ENCODE peak calls at places on chromosomes 16 and 17, in eight cellular contexts. One of them, this sample, is unnamed.

GRCh38 chr17:65723356-65723928 is 162.0 kb upstream of the AXIN2 start:
- DNase-seq in stomach: no peak
- DNase-seq in gastrocnemius medialis: no peak
- DNase-seq in A549: no peak
- DNase-seq in IMR-90: peak; percentile 28
- DNase-seq in right lobe of liver: no peak
- DNase-seq in K562: no peak
- DNase-seq in uterus: no peak
- DNase-seq in this sample: no peak

GRCh38 chr16:5903153-5903552 is 805.6 kb upstream of the EEF2KMT start:
- DNase-seq in uterus: no peak
- DNase-seq in stomach: no peak
- DNase-seq in right lobe of liver: no peak
- DNase-seq in A549: no peak
- DNase-seq in K562: no peak
- DNase-seq in IMR-90: no peak
- DNase-seq in gastrocnemius medialis: no peak
- DNase-seq in this sample: no peak

GRCh38 chr16:17160285-17160854 is 310.4 kb downstream of the XYLT1 start:
- DNase-seq in K562: peak; percentile 19
- DNase-seq in A549: no peak
- DNase-seq in gastrocnemius medialis: no peak
- DNase-seq in right lobe of liver: no peak
- DNase-seq in uterus: no peak
- DNase-seq in stomach: no peak
- DNase-seq in IMR-90: peak; percentile 45
- DNase-seq in this sample: no peak

GRCh38 chr17:77527394-77527793 is 386.6 kb downstream of the SEC14L1 start:
- DNase-seq in A549: no peak
- DNase-seq in right lobe of liver: no peak
- DNase-seq in IMR-90: no peak
- DNase-seq in uterus: no peak
- DNase-seq in K562: no peak
- DNase-seq in stomach: peak; percentile 2
- DNase-seq in gastrocnemius medialis: no peak
- DNase-seq in this sample: no peak

GRCh38 chr17:82328994-82329507 is 4.5 kb downstream of the SECTM1 start:
- DNase-seq in gastrocnemius medialis: no peak
- DNase-seq in IMR-90: no peak
- DNase-seq in right lobe of liver: no peak
- DNase-seq in stomach: no peak
- DNase-seq in uterus: no peak
- DNase-seq in A549: no peak
- DNase-seq in K562: no peak
- DNase-seq in this sample: no peak

GRCh38 chr16:86343111-86343642 is 167.2 kb upstream of the FOXF1 start:
- DNase-seq in IMR-90: peak; percentile 89
- DNase-seq in right lobe of liver: no peak
- DNase-seq in A549: no peak
- DNase-seq in stomach: peak; percentile 42
- DNase-seq in gastrocnemius medialis: no peak
- DNase-seq in K562: no peak
- DNase-seq in uterus: peak; percentile 61
- DNase-seq in this sample: no peak

GRCh38 chr16:4743217-4743897 is 9.0 kb downstream of the DNAAF8 start:
- DNase-seq in stomach: no peak
- DNase-seq in right lobe of liver: no peak
- DNase-seq in gastrocnemius medialis: no peak
- DNase-seq in A549: no peak
- DNase-seq in IMR-90: no peak
- DNase-seq in uterus: no peak
- DNase-seq in K562: no peak
- DNase-seq in this sample: no peak

GRCh38 chr17:4110152-4110551 is 32.7 kb downstream of the ZZEF1 start:
- DNase-seq in A549: no peak
- DNase-seq in K562: no peak
- DNase-seq in gastrocnemius medialis: no peak
- DNase-seq in stomach: no peak
- DNase-seq in IMR-90: peak; percentile 79
- DNase-seq in right lobe of liver: no peak
- DNase-seq in uterus: no peak
- DNase-seq in this sample: no peak

GRCh38 chr16:73915939-73916451 is 380.6 kb upstream of the PSMD7 start:
- DNase-seq in gastrocnemius medialis: no peak
- DNase-seq in stomach: no peak
- DNase-seq in K562: no peak
- DNase-seq in right lobe of liver: no peak
- DNase-seq in uterus: no peak
- DNase-seq in A549: no peak
- DNase-seq in IMR-90: no peak
- DNase-seq in this sample: no peak

GRCh38 chr16:20866161-20866772 is 33.9 kb downstream of the DCUN1D3 start:
- DNase-seq in uterus: no peak
- DNase-seq in stomach: peak; percentile 27
- DNase-seq in IMR-90: peak; percentile 87
- DNase-seq in A549: peak; percentile 80
- DNase-seq in right lobe of liver: no peak
- DNase-seq in K562: peak; percentile 53
- DNase-seq in gastrocnemius medialis: no peak
- DNase-seq in this sample: no peak

GRCh38 chr16:591892-592517 is 2.1 kb downstream of the RAB40C start:
- DNase-seq in IMR-90: no peak
- DNase-seq in uterus: no peak
- DNase-seq in stomach: no peak
- DNase-seq in gastrocnemius medialis: no peak
- DNase-seq in K562: no peak
- DNase-seq in right lobe of liver: no peak
- DNase-seq in A549: no peak
- DNase-seq in this sample: no peak

GRCh38 chr17:79046501-79047280 is 22.7 kb downstream of the C1QTNF1 start:
- DNase-seq in K562: no peak
- DNase-seq in right lobe of liver: no peak
- DNase-seq in uterus: peak; percentile 61
- DNase-seq in stomach: no peak
- DNase-seq in IMR-90: no peak
- DNase-seq in gastrocnemius medialis: peak; percentile 43
- DNase-seq in A549: no peak
- DNase-seq in this sample: peak; percentile 64

GRCh38 chr17:57484081-57484666 is 227.9 kb downstream of the MSI2 start:
- DNase-seq in IMR-90: peak; percentile 43
- DNase-seq in gastrocnemius medialis: no peak
- DNase-seq in stomach: no peak
- DNase-seq in K562: no peak
- DNase-seq in right lobe of liver: no peak
- DNase-seq in A549: no peak
- DNase-seq in uterus: no peak
- DNase-seq in this sample: no peak

GRCh38 chr17:41907633-41908539 is 10.9 kb downstream of the ACLY start:
- DNase-seq in gastrocnemius medialis: no peak
- DNase-seq in IMR-90: peak; percentile 42
- DNase-seq in right lobe of liver: no peak
- DNase-seq in stomach: no peak
- DNase-seq in uterus: no peak
- DNase-seq in A549: peak; percentile 98
- DNase-seq in K562: no peak
- DNase-seq in this sample: no peak

GRCh38 chr17:7219812-7220592 is at the start of the genes ACADVL and DLG4:
- DNase-seq in stomach: peak; percentile 91
- DNase-seq in IMR-90: peak; percentile 86
- DNase-seq in A549: peak; percentile 82
- DNase-seq in K562: peak; percentile 75
- DNase-seq in uterus: peak; percentile 96
- DNase-seq in gastrocnemius medialis: peak; percentile 92
- DNase-seq in right lobe of liver: peak; percentile 96
- DNase-seq in this sample: peak; percentile 91

GRCh38 chr16:53159781-53160436 is 105.1 kb downstream of the CHD9 start:
- DNase-seq in right lobe of liver: no peak
- DNase-seq in IMR-90: peak; percentile 62
- DNase-seq in K562: peak; percentile 44
- DNase-seq in A549: peak; percentile 63
- DNase-seq in uterus: no peak
- DNase-seq in stomach: no peak
- DNase-seq in gastrocnemius medialis: no peak
- DNase-seq in this sample: no peak

GRCh38 chr17:49949634-49950033 is 19.4 kb upstream of the DLX4 start:
- DNase-seq in K562: no peak
- DNase-seq in uterus: no peak
- DNase-seq in stomach: no peak
- DNase-seq in A549: no peak
- DNase-seq in IMR-90: no peak
- DNase-seq in right lobe of liver: no peak
- DNase-seq in gastrocnemius medialis: no peak
- DNase-seq in this sample: no peak

GRCh38 chr17:69857412-69857835 is 217.6 kb upstream of the KCNJ16 start:
- DNase-seq in K562: peak; percentile 46
- DNase-seq in right lobe of liver: no peak
- DNase-seq in gastrocnemius medialis: no peak
- DNase-seq in uterus: no peak
- DNase-seq in stomach: no peak
- DNase-seq in IMR-90: peak; percentile 95
- DNase-seq in A549: peak; percentile 59
- DNase-seq in this sample: no peak

GRCh38 chr16:10087151-10087550 is 95.1 kb downstream of the GRIN2A start:
- DNase-seq in IMR-90: no peak
- DNase-seq in gastrocnemius medialis: no peak
- DNase-seq in A549: no peak
- DNase-seq in K562: no peak
- DNase-seq in stomach: no peak
- DNase-seq in right lobe of liver: no peak
- DNase-seq in uterus: no peak
- DNase-seq in this sample: peak; percentile 16

GRCh38 chr17:7392696-7393612 is 1.4 kb downstream of the PLSCR3 start:
- DNase-seq in uterus: no peak
- DNase-seq in gastrocnemius medialis: peak; percentile 9
- DNase-seq in IMR-90: no peak
- DNase-seq in A549: no peak
- DNase-seq in stomach: no peak
- DNase-seq in K562: no peak
- DNase-seq in right lobe of liver: no peak
- DNase-seq in this sample: no peak

GRCh38 chr16:3389663-3390338 is 11.0 kb downstream of the ZSCAN32 start:
- DNase-seq in gastrocnemius medialis: no peak
- DNase-seq in A549: no peak
- DNase-seq in stomach: no peak
- DNase-seq in right lobe of liver: no peak
- DNase-seq in K562: no peak
- DNase-seq in IMR-90: no peak
- DNase-seq in uterus: no peak
- DNase-seq in this sample: no peak
- H3K9me3 ChIP-seq in gastrocnemius medialis: peaks cover 12% of the 10 kb centered on the region
- H3K9me3 ChIP-seq in A549: peaks cover 83% of the 10 kb centered on the region
- H3K9me3 ChIP-seq in stomach: peaks cover 38% of the 10 kb centered on the region
- H3K9me3 ChIP-seq in right lobe of liver: no peaks in the 10 kb centered on the region
- H3K9me3 ChIP-seq in K562: peaks cover 20% of the 10 kb centered on the region
- H3K9me3 ChIP-seq in IMR-90: peaks cover 53% of the 10 kb centered on the region
- H3K9me3 ChIP-seq in uterus: peaks cover 69% of the 10 kb centered on the region
- H3K9me3 ChIP-seq in this sample: no peaks in the 10 kb centered on the region

GRCh38 chr17:71855000-71855399 is 265.8 kb upstream of the SOX9 start:
- DNase-seq in A549: no peak
- DNase-seq in IMR-90: no peak
- DNase-seq in uterus: no peak
- DNase-seq in right lobe of liver: no peak
- DNase-seq in gastrocnemius medialis: no peak
- DNase-seq in K562: no peak
- DNase-seq in stomach: no peak
- DNase-seq in this sample: no peak
- H3K4me1 ChIP-seq in A549: no peaks in the 10 kb centered on the region
- H3K4me1 ChIP-seq in IMR-90: no peaks in the 10 kb centered on the region
- H3K4me1 ChIP-seq in uterus: no peaks in the 10 kb centered on the region
- H3K4me1 ChIP-seq in right lobe of liver: no peaks in the 10 kb centered on the region
- H3K4me1 ChIP-seq in gastrocnemius medialis: no peaks in the 10 kb centered on the region
- H3K4me1 ChIP-seq in K562: no peaks in the 10 kb centered on the region
- H3K4me1 ChIP-seq in stomach: no peaks in the 10 kb centered on the region
- H3K4me1 ChIP-seq in this sample: no peaks in the 10 kb centered on the region

GRCh38 chr17:11601661-11602060 is 3.4 kb downstream of the DNAH9 start:
- DNase-seq in IMR-90: no peak
- DNase-seq in right lobe of liver: no peak
- DNase-seq in A549: no peak
- DNase-seq in K562: no peak
- DNase-seq in gastrocnemius medialis: no peak
- DNase-seq in uterus: no peak
- DNase-seq in stomach: no peak
- DNase-seq in this sample: no peak

DNA sequence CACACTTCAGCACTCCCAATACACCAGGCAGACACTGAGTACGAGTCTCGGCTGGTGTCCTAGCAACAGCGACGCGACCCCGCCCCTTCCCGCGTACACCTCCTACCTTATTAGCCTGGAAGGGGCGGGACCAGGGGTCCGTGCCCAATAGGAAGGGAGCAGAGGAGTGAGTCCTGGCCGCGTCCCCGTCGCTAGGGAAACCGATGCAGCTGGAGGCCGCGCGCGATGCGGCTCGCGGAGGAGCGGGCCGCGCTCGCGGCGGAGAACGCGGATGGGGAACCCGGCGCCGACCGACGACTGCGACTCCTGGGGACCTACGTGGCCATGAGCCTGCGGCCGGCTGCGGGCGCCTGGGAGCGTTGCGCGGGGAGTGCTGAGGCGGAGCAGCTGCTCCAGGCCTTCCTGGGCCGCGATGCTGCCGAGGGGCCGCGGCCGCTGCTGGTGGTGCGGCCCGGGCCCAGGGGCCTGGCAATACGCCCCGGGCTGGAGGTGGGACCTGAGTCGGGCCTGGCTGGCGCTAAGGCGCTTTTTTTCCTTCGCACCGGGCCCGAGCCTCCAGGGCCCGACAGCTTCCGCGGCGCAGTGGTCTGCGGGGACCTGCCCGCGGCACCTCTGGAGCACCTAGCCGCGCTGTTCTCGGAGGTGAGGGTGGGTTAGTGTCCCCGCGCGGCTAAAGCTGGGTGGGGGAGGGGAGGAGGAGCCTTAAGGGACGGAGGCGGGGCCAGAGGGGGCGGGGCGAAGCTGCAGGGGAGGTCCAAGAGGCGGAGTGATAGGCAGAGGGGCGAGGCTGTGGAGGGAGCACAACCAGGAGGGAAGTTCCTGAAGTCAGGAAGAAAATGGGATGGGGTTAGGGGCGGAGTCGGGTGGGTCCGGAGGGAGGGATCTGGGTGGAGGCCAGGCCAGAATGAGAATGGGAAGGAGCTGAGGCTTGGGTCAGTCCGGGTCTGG is at the start of gene DNAH9:
- DNase-seq in stomach: peak; percentile 98
- DNase-seq in IMR-90: no peak
- DNase-seq in uterus: peak; percentile 98
- DNase-seq in right lobe of liver: peak; percentile 95
- DNase-seq in K562: peak; percentile 87
- DNase-seq in A549: peak; percentile 77
- DNase-seq in gastrocnemius medialis: peak; percentile 82
- DNase-seq in this sample: peak; percentile 100
- TF ChIP-seq POLR2A in stomach: no peak
- TF ChIP-seq POLR2A in IMR-90: no peak
- TF ChIP-seq POLR2A in uterus: peak; percentile 39
- TF ChIP-seq POLR2A in right lobe of liver: no peak
- TF ChIP-seq POLR2A in K562: no peak
- TF ChIP-seq POLR2A in A549: no peak
- TF ChIP-seq POLR2A in gastrocnemius medialis: no peak
- TF ChIP-seq POLR2A in this sample: no peak

DNA sequence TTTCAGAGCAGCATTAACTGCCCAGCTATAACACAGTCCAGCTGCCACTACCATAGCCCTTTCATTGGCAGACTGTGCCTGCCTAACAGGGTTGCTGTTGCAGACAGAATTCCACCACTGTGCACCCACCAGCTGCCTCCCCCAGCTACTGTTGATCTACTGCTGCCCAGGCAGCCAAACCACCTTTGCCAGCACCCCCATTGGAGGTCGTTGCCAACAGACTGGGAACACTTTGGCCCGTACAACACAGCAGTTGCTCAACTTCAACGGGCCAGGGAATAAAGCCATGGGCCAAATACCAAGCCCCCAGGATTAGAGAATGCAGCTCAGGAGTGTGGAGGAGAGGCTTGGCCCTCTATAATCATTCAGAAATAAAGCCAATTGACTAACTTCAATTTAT is 473.6 kb downstream of the CDH11 start:
- DNase-seq in right lobe of liver: no peak
- DNase-seq in IMR-90: no peak
- DNase-seq in uterus: no peak
- DNase-seq in gastrocnemius medialis: no peak
- DNase-seq in A549: no peak
- DNase-seq in K562: no peak
- DNase-seq in stomach: no peak
- DNase-seq in this sample: no peak
- H3K9me3 ChIP-seq in right lobe of liver: no peaks in the 10 kb centered on the region
- H3K9me3 ChIP-seq in IMR-90: no peaks in the 10 kb centered on the region
- H3K9me3 ChIP-seq in uterus: no peaks in the 10 kb centered on the region
- H3K9me3 ChIP-seq in gastrocnemius medialis: no peaks in the 10 kb centered on the region
- H3K9me3 ChIP-seq in A549: no peaks in the 10 kb centered on the region
- H3K9me3 ChIP-seq in K562: no peaks in the 10 kb centered on the region
- H3K9me3 ChIP-seq in stomach: no peaks in the 10 kb centered on the region
- H3K9me3 ChIP-seq in this sample: no peaks in the 10 kb centered on the region